ENCODE peak calls at places on chromosome 15, in eight cellular contexts. U is left ventricle myocardium inferior; E is stimulated activated CD4-positive, alpha-beta T cell treated with anti-CD3 and anti-CD28 coated beads, TNF-alpha, amount 100 ng/mL, for 1 hour; P is astrocyte of the spinal cord; R is T follicular helper cell; G is HFFc6; O is activated CD8-positive, alpha-beta T cell treated with anti-CD3 and anti-CD28 coated beads for 36 hours; S is AG20443. N is an unnamed sample.

GRCh38 chr15:50415752-50416404 is 8.3 kb upstream of the USP8 start:
- DNase-seq in U (no peak), E (no peak), P (no peak), R (no peak), G (peak), O (no peak), S (no peak), N (no peak)

GRCh38 chr15:96363692-96364091 is 33.2 kb downstream of the NR2F2 start:
- DNase-seq in U (no peak), E (no peak), P (no peak), R (no peak), G (no peak), O (no peak), S (no peak), N (no peak)

GRCh38 chr15:81851307-81851706 is 194.5 kb downstream of the MEX3B start:
- DNase-seq in U (no peak), E (no peak), P (no peak), R (no peak), G (no peak), O (no peak), S (no peak), N (no peak)

GRCh38 chr15:100769043-100769974 is 110.3 kb upstream of the ALDH1A3 start:
- DNase-seq in U (no peak), E (no peak), P (no peak), R (no peak), G (no peak), O (no peak), S (no peak), N (no peak)

GRCh38 chr15:31098953-31099740 is 2.4 kb downstream of the TRPM1 start:
- DNase-seq in U (no peak), E (no peak), P (no peak), R (no peak), G (peak), O (no peak), S (no peak), N (no peak)

GRCh38 chr15:47757331-47757730 is 40.0 kb downstream of the SEMA6D start:
- DNase-seq in U (no peak), E (no peak), P (no peak), R (no peak), G (no peak), O (no peak), S (no peak), N (no peak)

GRCh38 chr15:73873889-73874511 is 636 bp downstream of the TBC1D21 start:
- DNase-seq in U (no peak), E (no peak), P (peak), R (peak), G (peak), O (peak), S (peak), N (no peak)

GRCh38 chr15:52306270-52306669 is 10.7 kb upstream of the MYO5C start:
- DNase-seq in U (no peak), E (no peak), P (peak), R (no peak), G (peak), O (no peak), S (no peak), N (no peak)

GRCh38 chr15:58331903-58332675 is 99.7 kb upstream of the LIPC start:
- DNase-seq in U (peak), E (peak), P (peak), R (no peak), G (peak), O (peak), S (peak), N (peak)

GRCh38 chr15:67783303-67783702 is 42.0 kb upstream of the SKOR1 start:
- DNase-seq in U (no peak), E (no peak), P (no peak), R (peak), G (no peak), O (peak), S (no peak), N (no peak)

GRCh38 chr15:69578252-69578651 is 125.6 kb downstream of the RPLP1 start:
- DNase-seq in U (no peak), E (no peak), P (no peak), R (no peak), G (no peak), O (no peak), S (no peak), N (no peak)

N was measured in Ammon's horn.